ENCODE peak calls at places on chromosomes 13 and 19, in four cellular contexts. U is HL-60; W is T-helper 2 cell; V is stimulated activated CD4-positive, alpha-beta T cell treated with anti-CD3 and anti-CD28 coated beads, Interleukin-2, amount 100 ng/mL, for 48 hours. P is an unnamed sample.

GRCh38 chr19:35000647-35001501 is 751 bp downstream of the GRAMD1A start:
- DNase-seq in U (peak), W (peak), V (peak), P (peak)

GRCh38 chr19:15195381-15195964 is 5.3 kb downstream of the NOTCH3 start:
- DNase-seq in V (no peak), W (no peak), U (no peak), P (no peak)

GRCh38 chr13:112118451-112119064 is 51.6 kb downstream of the SOX1 start:
- DNase-seq in U (no peak), V (no peak), W (no peak), P (no peak)

GRCh38 chr13:75263741-75264407 is 218.1 kb downstream of the TBC1D4 start:
- DNase-seq in U (no peak), W (no peak), V (no peak), P (no peak)

GRCh38 chr13:104683789-104684188 is 1617.6 kb upstream of the SLC10A2 start:
- DNase-seq in U (no peak), W (no peak), V (no peak), P (no peak)

GRCh38 chr13:21347753-21348318 is 111.3 kb downstream of the ZDHHC20 start:
- DNase-seq in V (no peak), U (no peak), W (no peak), P (peak)

GRCh38 chr19:43688059-43688763 is 18.2 kb upstream of the PLAUR start:
- DNase-seq in U (no peak), W (no peak), V (no peak), P (no peak)

GRCh38 chr13:44176173-44176572 is 197.5 kb upstream of the SERP2 start:
- DNase-seq in U (no peak), V (no peak), W (no peak), P (no peak)

GRCh38 chr13:110524484-110525254 is 36.9 kb downstream of the RAB20 start:
- DNase-seq in V (no peak), U (peak), W (no peak), P (peak)

GRCh38 chr19:47848871-47849473 is 10.1 kb upstream of the TPRX2 start:
- DNase-seq in W (no peak), U (no peak), V (peak), P (no peak)

GRCh38 chr19:54674021-54674617 is 11.3 kb downstream of the LILRB4 start:
- DNase-seq in U (no peak), W (no peak), V (no peak), P (no peak)

GRCh38 chr13:33745370-33746324 is 72.3 kb upstream of the RFC3 start:
- DNase-seq in V (no peak), U (no peak), W (no peak), P (no peak)

GRCh38 chr19:47032171-47032811 is 12.7 kb downstream of the NPAS1 start:
- DNase-seq in U (no peak), W (peak), V (peak), P (no peak)

GRCh38 chr19:15584541-15585115 is 30.4 kb upstream of the CYP4F8 start:
- DNase-seq in U (peak), V (peak), W (peak), P (peak)

GRCh38 chr19:31127132-31127967 is 221.9 kb downstream of the TSHZ3 start:
- DNase-seq in W (no peak), U (no peak), V (no peak), P (no peak)

GRCh38 chr13:66532146-66532545 is 698.0 kb downstream of the PCDH9 start:
- DNase-seq in U (no peak), W (no peak), V (no peak), P (no peak)

GRCh38 chr19:869245-870177 is 10.0 kb downstream of the CFD start:
- DNase-seq in W (no peak), V (no peak), U (no peak), P (no peak)

GRCh38 chr19:34172661-34173144 is 399 bp downstream of the LSM14A start:
- DNase-seq in V (no peak), W (no peak), U (no peak), P (no peak)

GRCh38 chr19:39007096-39007495 is 25.3 kb downstream of the FBXO27 start:
- DNase-seq in U (no peak), V (no peak), W (no peak), P (no peak)

GRCh38 chr19:16168465-16169081 is 4.8 kb downstream of the CIB3 start:
- DNase-seq in U (no peak), W (no peak), V (no peak), P (peak)

GRCh38 chr13:112818040-112818697 is 128.3 kb downstream of the ATP11A start:
- DNase-seq in V (no peak), W (no peak), U (no peak), P (no peak)

GRCh38 chr19:55702131-55702627 is 27.2 kb downstream of the EPN1 start:
- DNase-seq in U (no peak), V (no peak), W (no peak), P (no peak)

GRCh38 chr13:51929699-51930098 is 67.9 kb downstream of the CCDC70 start:
- DNase-seq in U (no peak), V (no peak), W (no peak), P (no peak)

GRCh38 chr19:1161716-1162115 is 12.4 kb downstream of the SBNO2 start:
- DNase-seq in U (no peak), W (no peak), V (no peak), P (no peak)

GRCh38 chr19:6739884-6740588 is 556 bp downstream of the TRIP10 start:
- DNase-seq in V (no peak), U (no peak), W (no peak), P (no peak)

GRCh38 chr13:30898721-30899188 is 7.3 kb upstream of the MEDAG start:
- DNase-seq in V (no peak), W (no peak), U (no peak), P (no peak)

GRCh38 chr19:18941628-18942354 is 774 bp upstream of the HOMER3 start:
- DNase-seq in W (no peak), V (no peak), U (no peak), P (no peak)

GRCh38 chr19:29217591-29217990 is 4.6 kb upstream of the UQCRFS1 start:
- DNase-seq in V (no peak), W (no peak), U (no peak), P (no peak)

GRCh38 chr13:23711355-23711754 is 141.1 kb downstream of the TNFRSF19 start:
- DNase-seq in W (no peak), V (no peak), U (no peak), P (no peak)

GRCh38 chr19:42426643-42427042 is 545 bp downstream of the LIPE start:
- DNase-seq in W (no peak), U (no peak), V (no peak), P (no peak)